ENCODE peak calls at places on chromosomes 2 and 18, in eight cellular contexts. X is H4; E is neural crest cell; H is EL; S is stimulated activated naive CD8-positive, alpha-beta T cell treated with anti-CD3 and anti-CD28 coated beads, Interleukin-15, Interleukin-2, amounts not matched to agents 100 U/mL and 50 U/mL, for 24 hours; L is NCI-H2171 treated with DMSO at 0.1 percent for 48 hours; C is AG20443; T is GM13977. N is an unnamed sample.

GRCh38 chr2:74046441-74046840 is 61.7 kb downstream of the TET3 start:
- DNase-seq in X (no peak), E (no peak), H (no peak), S (no peak), L (no peak), C (no peak), T (no peak), N (no peak)

GRCh38 chr2:205073433-205074020 is 528.3 kb downstream of the PARD3B start:
- DNase-seq in X (no peak), E (no peak), H (no peak), S (no peak), L (no peak), C (no peak), T (no peak), N (no peak)

GRCh38 chr2:175234153-175234552 is 52.6 kb upstream of the ATP5MC3 start:
- DNase-seq in X (peak), E (no peak), H (peak), S (no peak), L (peak), C (no peak), T (no peak), N (no peak)

GRCh38 chr18:13615432-13615861 is 110.9 kb downstream of the FAM210A start:
- DNase-seq in X (no peak), E (no peak), H (no peak), S (no peak), L (no peak), C (peak), T (no peak), N (no peak)

GRCh38 chr2:214410918-214411554 is at the start of gene VWC2L:
- DNase-seq in X (peak), E (peak), H (peak), S (peak), L (peak), C (peak), T (peak), N (peak)

GRCh38 chr2:99867690-99868089 is 274.7 kb downstream of the AFF3 start:
- DNase-seq in X (peak), E (no peak), H (peak), S (no peak), L (peak), C (no peak), T (no peak), N (no peak)

GRCh38 chr2:216302981-216303676 is 69.2 kb downstream of the MARCHF4 start:
- DNase-seq in X (no peak), E (no peak), H (peak), S (no peak), L (no peak), C (peak), T (no peak), N (no peak)

GRCh38 chr2:96501886-96502810 is 3.0 kb downstream of the NEURL3 start:
- DNase-seq in X (no peak), E (no peak), H (no peak), S (no peak), L (no peak), C (no peak), T (no peak), N (no peak)

GRCh38 chr18:905307-905947 is 756 bp downstream of the ADCYAP1 start:
- DNase-seq in X (no peak), E (no peak), H (no peak), S (peak), L (no peak), C (peak), T (peak), N (no peak)

GRCh38 chr2:105764059-105764458 is 19.3 kb downstream of the NCK2 start:
- DNase-seq in X (no peak), E (no peak), H (no peak), S (no peak), L (no peak), C (no peak), T (no peak), N (no peak)

GRCh38 chr2:46770622-46771021 is 145.0 kb downstream of the MCFD2 start:
- DNase-seq in X (peak), E (no peak), H (peak), S (no peak), L (peak), C (peak), T (no peak), N (no peak)

GRCh38 chr2:199057936-199058335 is 399.8 kb downstream of the SATB2 start:
- DNase-seq in X (no peak), E (no peak), H (peak), S (no peak), L (no peak), C (peak), T (no peak), N (no peak)

GRCh38 chr2:191049728-191050639 is 36.0 kb upstream of the STAT1 start:
- DNase-seq in X (peak), E (no peak), H (peak), S (no peak), L (peak), C (peak), T (peak), N (no peak)

GRCh38 chr2:197356136-197356535 is 45.6 kb upstream of the ANKRD44 start:
- DNase-seq in X (no peak), E (no peak), H (no peak), S (no peak), L (no peak), C (peak), T (no peak), N (peak)

GRCh38 chr2:143284087-143284675 is 155.0 kb downstream of the ARHGAP15 start:
- DNase-seq in X (peak), E (no peak), H (peak), S (no peak), L (peak), C (peak), T (no peak), N (no peak)

GRCh38 chr2:101905746-101906336 is 85.9 kb upstream of the IL1R2 start:
- DNase-seq in X (no peak), E (no peak), H (no peak), S (no peak), L (no peak), C (no peak), T (no peak), N (no peak)

GRCh38 chr18:63454497-63454896 is 22.3 kb upstream of the SERPINB5 start:
- DNase-seq in X (no peak), E (no peak), H (peak), S (no peak), L (no peak), C (peak), T (no peak), N (no peak)

GRCh38 chr2:204051999-204052558 is 115.5 kb downstream of the ICOS start:
- DNase-seq in X (no peak), E (no peak), H (no peak), S (no peak), L (no peak), C (no peak), T (no peak), N (no peak)

GRCh38 chr2:216315817-216316603 is 56.3 kb downstream of the MARCHF4 start:
- DNase-seq in X (peak), E (peak), H (peak), S (no peak), L (no peak), C (peak), T (no peak), N (no peak)

GRCh38 chr2:10889741-10890215 is 22.0 kb upstream of the KCNF1 start:
- DNase-seq in X (no peak), E (no peak), H (no peak), S (no peak), L (peak), C (no peak), T (no peak), N (no peak)

GRCh38 chr2:112048887-112049286 is 6.2 kb upstream of the TMEM87B start:
- DNase-seq in X (peak), E (peak), H (peak), S (peak), L (peak), C (peak), T (peak), N (peak)

GRCh38 chr2:182870227-182870626 is 3.8 kb upstream of the FRZB start:
- DNase-seq in X (no peak), E (no peak), H (no peak), S (no peak), L (no peak), C (no peak), T (no peak), N (no peak)

GRCh38 chr2:235977445-235977844 is 190.7 kb downstream of the GBX2 start:
- DNase-seq in X (no peak), E (no peak), H (no peak), S (no peak), L (no peak), C (no peak), T (no peak), N (no peak)

GRCh38 chr18:37565138-37565984 is at the start of gene CELF4:
- DNase-seq in X (no peak), E (no peak), H (no peak), S (no peak), L (peak), C (peak), T (peak), N (no peak)

GRCh38 chr2:172313715-172314341 is 113.6 kb upstream of the ITGA6 start:
- DNase-seq in X (no peak), E (no peak), H (no peak), S (no peak), L (no peak), C (no peak), T (no peak), N (no peak)

GRCh38 chr2:148447877-148448276 is 196.7 kb upstream of the EPC2 start:
- DNase-seq in X (no peak), E (no peak), H (peak), S (no peak), L (no peak), C (no peak), T (no peak), N (no peak)

GRCh38 chr2:146820672-146821071 is 1024.2 kb upstream of the ACVR2A start:
- DNase-seq in X (peak), E (no peak), H (peak), S (no peak), L (no peak), C (peak), T (no peak), N (no peak)

GRCh38 chr18:26476697-26477096 is 71.7 kb downstream of the KCTD1 start:
- DNase-seq in X (no peak), E (no peak), H (no peak), S (no peak), L (no peak), C (no peak), T (no peak), N (no peak)

GRCh38 chr2:129191530-129191929 is 787.9 kb upstream of the RAB6C start:
- DNase-seq in X (no peak), E (no peak), H (no peak), S (no peak), L (no peak), C (no peak), T (no peak), N (no peak)

GRCh38 chr18:74797577-74798151 is 200.0 kb downstream of the ZNF407 start:
- DNase-seq in X (no peak), E (no peak), H (no peak), S (no peak), L (no peak), C (no peak), T (no peak), N (no peak)

GRCh38 chr2:20515293-20516220 is 68.7 kb downstream of the RHOB start:
- DNase-seq in X (no peak), E (no peak), H (peak), S (no peak), L (no peak), C (peak), T (no peak), N (no peak)

GRCh38 chr2:28155627-28156026 is 237.0 kb upstream of the FOSL2 start:
- DNase-seq in X (no peak), E (no peak), H (no peak), S (no peak), L (peak), C (no peak), T (no peak), N (no peak)

GRCh38 chr2:207763308-207763707 is 6.4 kb downstream of the FZD5 start:
- DNase-seq in X (no peak), E (no peak), H (no peak), S (no peak), L (no peak), C (no peak), T (no peak), N (no peak)

GRCh38 chr2:15672961-15673918 is 81.6 kb downstream of the DDX1 start:
- DNase-seq in X (no peak), E (no peak), H (no peak), S (no peak), L (no peak), C (no peak), T (no peak), N (no peak)

GRCh38 chr2:181656450-181657261 is at the start of gene CERKL:
- DNase-seq in X (no peak), E (peak), H (peak), S (peak), L (peak), C (peak), T (peak), N (peak)

GRCh38 chr2:12096425-12096824 is 350.0 kb downstream of the LPIN1 start:
- DNase-seq in X (no peak), E (no peak), H (no peak), S (no peak), L (no peak), C (no peak), T (no peak), N (no peak)

GRCh38 chr2:234623521-234623991 is 126.7 kb upstream of the ARL4C start:
- DNase-seq in X (no peak), E (no peak), H (no peak), S (no peak), L (no peak), C (no peak), T (no peak), N (no peak)

N was measured in frontal cortex.